ENCODE peak calls at places on chromosome 2, in four cellular contexts. O is H1, Y is neuronal stem cell, N is mesenchymal stem cell. J is an unnamed sample.

GRCh38 chr2:219991116-219991515 is 363.7 kb downstream of the SLC4A3 start:
- DNase-seq in N (no peak), Y (no peak), O (no peak), J (no peak)

GRCh38 chr2:240602266-240603050 is 15.9 kb downstream of the CAPN10 start:
- DNase-seq in O (no peak), Y (no peak), N (no peak), J (no peak)

GRCh38 chr2:234863043-234863934 is 88.5 kb upstream of the SH3BP4 start:
- DNase-seq in N (peak), O (no peak), Y (no peak), J (peak)

GRCh38 chr2:100424277-100424875 is 6.9 kb upstream of the CHST10 start:
- DNase-seq in Y (no peak), O (no peak), N (no peak), J (no peak)

GRCh38 chr2:43393918-43394317 is 167.5 kb upstream of the ZFP36L2 start:
- DNase-seq in N (no peak), Y (no peak), O (no peak), J (no peak)

GRCh38 chr2:31060397-31060796 is 77.8 kb downstream of the GALNT14 start:
- DNase-seq in O (no peak), Y (no peak), N (no peak), J (no peak)

GRCh38 chr2:10531874-10532273 is 83.7 kb upstream of the ODC1 start:
- DNase-seq in N (no peak), O (no peak), Y (no peak), J (no peak)

GRCh38 chr2:158359846-158360245 is 96.7 kb downstream of the CCDC148 start:
- DNase-seq in O (no peak), N (peak), Y (peak), J (no peak)

GRCh38 chr2:47310801-47311560 is 92.0 kb upstream of the MSH2 start:
- DNase-seq in Y (no peak), O (no peak), N (no peak), J (no peak)

DNA sequence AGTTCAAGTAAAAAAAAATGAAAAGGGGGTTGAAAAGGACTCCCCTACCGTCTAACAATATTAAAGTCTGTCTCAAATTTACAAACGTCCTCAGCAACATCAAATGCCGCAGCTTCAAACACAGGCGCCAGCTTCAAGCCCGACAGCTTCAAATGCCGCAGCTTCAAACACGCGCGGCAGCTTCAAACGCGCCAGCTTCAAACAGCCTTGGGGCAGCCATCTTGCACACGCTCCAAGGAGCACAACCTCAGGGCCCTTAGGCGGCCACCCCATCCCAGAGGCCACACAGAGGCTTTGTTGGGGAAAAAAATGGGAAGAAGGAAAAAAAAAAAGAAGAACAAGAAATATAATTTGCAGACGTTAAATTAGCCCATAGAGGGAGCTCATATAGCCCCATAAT is 244.4 kb upstream of the VRK2 start:
- DNase-seq in O (no peak), Y (no peak), N (no peak), J (peak)
- H2BK12ac ChIP-seq in O (no peak), Y (no peak), N (no peak), J (no peak)

DNA sequence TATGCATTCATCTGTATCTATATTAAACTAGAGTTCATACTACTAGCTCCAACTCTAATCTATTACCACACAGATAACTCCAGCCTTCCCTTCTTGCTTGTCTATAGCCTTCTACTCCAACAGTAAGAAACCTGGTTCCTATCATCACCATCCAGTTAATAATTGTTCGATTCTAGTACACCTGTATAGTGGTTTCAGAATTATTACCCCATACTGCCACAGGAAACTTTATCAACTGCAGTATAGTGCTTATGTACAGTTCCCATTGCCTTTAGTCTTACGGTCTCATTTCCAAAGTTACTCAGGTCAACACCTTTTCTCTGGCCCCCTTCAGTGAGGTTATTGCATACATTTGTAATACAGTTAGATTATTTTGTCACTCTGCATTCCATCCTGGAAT is 14.5 kb downstream of the METTL8 start:
- DNase-seq in Y (no peak), O (no peak), N (no peak), J (no peak)
- H2BK12ac ChIP-seq in Y (no peak), O (no peak), N (no peak), J (no peak)

GRCh38 chr2:177529166-177529565 is 136.6 kb downstream of the AGPS start:
- DNase-seq in Y (no peak), N (no peak), O (no peak), J (no peak)
- H2BK12ac ChIP-seq in Y (no peak), N (no peak), O (no peak), J (no peak)

GRCh38 chr2:71101656-71102055 is 28.4 kb downstream of the MCEE start:
- DNase-seq in Y (no peak), N (peak), O (no peak), J (no peak)

GRCh38 chr2:71102981-71103681 is 26.9 kb downstream of the MCEE start:
- DNase-seq in Y (no peak), O (peak), N (no peak), J (no peak)

GRCh38 chr2:71100195-71100964 is 29.6 kb downstream of the MCEE start:
- DNase-seq in O (peak), N (peak), Y (peak), J (peak)
- H2BK12ac ChIP-seq in O (no peak), N (no peak), Y (no peak), J (no peak)

DNA sequence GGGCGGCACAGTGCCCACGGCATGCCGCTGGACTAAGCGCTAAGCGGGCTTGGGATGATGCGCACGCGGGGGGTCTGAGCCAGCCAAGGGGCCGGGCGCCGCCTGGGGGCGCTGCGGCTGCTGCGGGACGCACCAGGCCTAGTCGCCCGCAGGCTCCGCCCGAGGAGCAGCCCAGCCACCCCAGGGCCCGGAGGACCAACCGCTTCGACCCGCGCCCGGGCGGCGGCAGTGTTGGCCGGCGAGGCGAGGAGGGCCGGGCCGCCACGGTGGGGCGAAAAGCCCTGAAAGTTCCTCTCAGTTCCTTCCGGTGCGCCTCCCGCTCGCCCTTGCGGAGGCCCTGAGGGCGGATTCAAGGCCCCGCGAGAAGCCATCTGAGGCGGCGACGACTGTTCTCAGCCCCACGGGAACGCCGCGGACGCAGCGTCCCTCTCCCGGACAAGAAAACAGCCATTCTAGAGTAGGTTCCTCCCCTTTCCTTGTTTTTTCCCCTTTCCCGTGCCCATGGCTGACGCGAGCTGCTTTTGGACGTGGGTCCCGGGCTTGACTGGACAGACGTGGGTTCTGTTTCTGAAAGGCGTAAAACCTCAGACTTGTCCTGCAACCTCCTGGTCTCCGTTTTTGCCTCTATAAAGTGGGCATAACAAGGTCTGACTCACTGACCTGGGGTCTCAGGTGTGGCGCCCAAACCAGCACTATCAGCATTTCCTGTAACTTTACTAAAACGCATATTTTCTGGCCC is at the start of gene ANKAR:
- DNase-seq in N (peak), Y (peak), O (peak), J (peak)
- H2BK12ac ChIP-seq in N (no peak), Y (no peak), O (no peak), J (no peak)

GRCh38 chr2:96637385-96638143 is 548 bp downstream of the KANSL3 start:
- DNase-seq in Y (no peak), O (peak), N (peak), J (peak)

GRCh38 chr2:96638144-96639121 is at the start of gene KANSL3:
- DNase-seq in Y (peak), N (peak), O (peak), J (peak)

GRCh38 chr2:96647681-96648080 is 5.1 kb downstream of the FER1L5 start:
- DNase-seq in O (no peak), Y (no peak), N (no peak), J (no peak)

GRCh38 chr2:96648306-96648705 is 5.7 kb downstream of the FER1L5 start:
- DNase-seq in N (no peak), Y (no peak), O (no peak), J (no peak)

GRCh38 chr2:96642564-96643350 is at the start of gene FER1L5:
- DNase-seq in Y (peak), N (peak), O (peak), J (no peak)
- H2BK12ac ChIP-seq in Y (no peak), N (no peak), O (peak), J (peak)

GRCh38 chr2:70141754-70142589 is 48.8 kb downstream of the C2orf42 start:
- DNase-seq in Y (peak), O (no peak), N (peak), J (peak)
- H2BK12ac ChIP-seq in Y (no peak), O (peak), N (peak), J (peak)

J was measured in trophoblast cell.